ENCODE peak calls at places on chromosomes 4 and X, in six cellular contexts. T, W, X, P, L and U are unnamed samples.

GRCh38 chr4:177117256-177117655 is 192.4 kb upstream of the NEIL3 start:
- DNase-seq in P (peak; percentile 11), T (no peak), L (peak; percentile 4), W (no peak), X (no peak), U (no peak)

GRCh38 chr4:153522800-153523089 is 56.6 kb downstream of the TMEM131L start:
- DNase-seq in T (no peak), P (no peak), W (no peak), X (no peak), L (no peak), U (no peak)

GRCh38 chr4:40916880-40917279 is 167.1 kb downstream of the NSUN7 start:
- DNase-seq in L (peak; percentile 14), X (no peak), P (peak; percentile 81), T (no peak), W (no peak), U (no peak)

GRCh38 chr4:48139688-48140087 is 5.6 kb upstream of the TXK start:
- DNase-seq in X (no peak), L (no peak), P (no peak), T (no peak), W (no peak), U (peak; percentile 32)

GRCh38 chr4:113610542-113610941 is 151.0 kb downstream of the CAMK2D start:
- DNase-seq in W (no peak), L (no peak), P (no peak), T (no peak), X (no peak), U (no peak)

GRCh38 chr4:138910914-138911336 is 104.7 kb upstream of the NOCT start:
- DNase-seq in X (peak; percentile 82), L (peak; percentile 29), W (peak; percentile 92), T (no peak), P (peak; percentile 24), U (peak; percentile 81)

GRCh38 chr4:87093443-87094123 is 126.8 kb downstream of the KLHL8 start:
- DNase-seq in W (no peak), T (no peak), L (peak; percentile 45), X (no peak), P (peak; percentile 34), U (peak; percentile 63)

GRCh38 chrX:39836802-39837420 is 260.8 kb downstream of the BCOR start:
- DNase-seq in P (no peak), X (no peak), T (no peak), L (no peak), W (no peak), U (no peak)

GRCh38 chrX:71928856-71929255 is 18.2 kb downstream of the NHSL2 start:
- DNase-seq in X (no peak), W (no peak), P (no peak), L (no peak), T (no peak), U (no peak)

GRCh38 chr4:141047228-141047884 is 85.9 kb downstream of the RNF150 start:
- DNase-seq in X (no peak), L (no peak), W (no peak), P (no peak), T (no peak), U (peak; percentile 1)

GRCh38 chr4:47270226-47270888 is 193.1 kb downstream of the COMMD8 start:
- DNase-seq in P (no peak), W (no peak), X (no peak), T (no peak), L (no peak), U (no peak)

GRCh38 chr4:155973639-155974475 is 20.2 kb upstream of the CTSO start:
- DNase-seq in W (no peak), X (no peak), P (no peak), T (no peak), L (no peak), U (peak; percentile 35)

GRCh38 chr4:66160606-66161005 is 490.3 kb upstream of the EPHA5 start:
- DNase-seq in T (no peak), X (no peak), W (no peak), P (no peak), L (no peak), U (peak; percentile 63)

GRCh38 chr4:156638332-156638731 is 333.3 kb downstream of the PDGFC start:
- DNase-seq in X (no peak), T (no peak), P (no peak), L (no peak), W (no peak), U (peak; percentile 68)

GRCh38 chr4:72302981-72303704 is 265.9 kb downstream of the ADAMTS3 start:
- DNase-seq in W (no peak), X (no peak), L (peak; percentile 58), P (peak; percentile 58), T (no peak), U (peak; percentile 62)

GRCh38 chr4:140156529-140157171 is 2.7 kb upstream of the MAML3 start:
- DNase-seq in T (no peak), L (no peak), W (no peak), P (no peak), X (no peak), U (no peak)

GRCh38 chr4:76611164-76611563 is 176.1 kb downstream of the SHROOM3 start:
- DNase-seq in X (no peak), W (no peak), T (no peak), P (no peak), L (no peak), U (peak; percentile 92)

GRCh38 chr4:4673070-4673469 is 131.2 kb upstream of the STX18 start:
- DNase-seq in W (peak; percentile 87), T (no peak), L (peak; percentile 31), P (peak; percentile 100), X (no peak), U (peak; percentile 38)

GRCh38 chrX:15236146-15236545 is 33.7 kb downstream of the ASB9 start:
- DNase-seq in W (no peak), L (no peak), P (no peak), T (no peak), X (no peak), U (no peak)

GRCh38 chr4:136526517-136526916 is 1005.8 kb downstream of the PCDH18 start:
- DNase-seq in X (no peak), L (no peak), T (no peak), P (no peak), W (no peak), U (no peak)

GRCh38 chr4:34193451-34194154 is 2050.7 kb downstream of the ARAP2 start:
- DNase-seq in W (no peak), P (no peak), L (no peak), X (no peak), T (no peak), U (peak; percentile 63)

GRCh38 chrX:51798701-51799100 is 55.5 kb downstream of the GSPT2 start:
- DNase-seq in P (no peak), X (no peak), W (no peak), T (no peak), L (no peak), U (no peak)

GRCh38 chr4:80035336-80035735 is 37.7 kb downstream of the ANTXR2 start:
- DNase-seq in X (no peak), L (no peak), W (no peak), P (no peak), T (no peak), U (no peak)

GRCh38 chr4:53788011-53788410 is 196.7 kb upstream of the LNX1 start:
- DNase-seq in L (no peak), T (no peak), X (no peak), W (no peak), P (no peak), U (no peak)

DNA sequence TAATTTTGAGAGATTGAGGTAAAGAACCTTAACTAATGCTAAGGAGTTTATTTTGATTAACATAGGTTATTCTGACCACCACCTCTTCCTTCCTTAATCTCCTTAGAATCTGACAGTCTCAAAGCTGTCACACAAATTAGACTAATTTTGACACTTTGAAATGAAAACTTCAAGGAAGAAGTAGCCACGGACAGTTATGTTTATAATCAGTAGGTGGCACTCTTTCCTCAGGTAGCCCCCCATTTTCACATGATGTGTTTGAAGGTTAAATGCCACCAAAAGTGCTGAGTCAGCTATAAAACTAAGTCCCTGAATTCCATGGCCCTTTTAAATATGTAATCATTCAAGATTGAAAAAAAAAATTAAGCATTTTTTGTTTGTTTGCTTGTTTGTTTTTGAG is 22.4 kb downstream of the TMEM33 start:
- DNase-seq in P (no peak), W (no peak), T (no peak), X (no peak), L (no peak), U (no peak)
- TF ChIP-seq CTCF in P (peak; percentile 32), W (no peak), T (no peak), X (no peak), L (peak; percentile 47), U (no peak)

GRCh38 chrX:97597954-97598353 is 714.2 kb downstream of the RPA4 start:
- DNase-seq in X (no peak), P (no peak), T (no peak), L (no peak), W (no peak), U (no peak)
- TF ChIP-seq CTCF in X (no peak), P (no peak), T (no peak), L (no peak), W (no peak), U (no peak)

DNA sequence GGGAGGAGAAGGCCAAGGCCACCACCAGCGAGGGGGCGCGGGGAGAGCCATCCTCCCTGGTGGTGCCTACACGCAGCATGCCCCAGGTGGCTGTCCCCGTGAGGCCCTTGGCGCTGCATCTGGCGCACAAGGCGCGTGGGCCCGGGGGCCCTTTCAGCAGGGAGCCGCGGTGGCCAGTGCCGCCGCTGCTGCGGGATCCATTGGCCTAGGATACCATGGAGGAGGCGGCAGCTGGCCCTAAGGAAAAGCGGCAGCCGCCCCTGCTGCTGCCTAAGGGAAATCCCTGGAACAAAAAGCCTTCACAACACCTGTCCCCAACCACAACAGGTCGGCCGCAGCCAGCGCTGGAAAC is 1059.6 kb downstream of the TECRL start:
- DNase-seq in X (no peak), L (no peak), W (no peak), T (no peak), P (no peak), U (no peak)
- TF ChIP-seq CTCF in X (no peak), L (no peak), W (no peak), T (no peak), P (no peak), U (no peak)

GRCh38 chrX:111008126-111008525 is 87.9 kb upstream of the PAK3 start:
- DNase-seq in X (no peak), W (no peak), T (no peak), P (no peak), L (no peak), U (no peak)
- TF ChIP-seq CTCF in X (no peak), W (no peak), T (no peak), P (no peak), L (no peak), U (no peak)

DNA sequence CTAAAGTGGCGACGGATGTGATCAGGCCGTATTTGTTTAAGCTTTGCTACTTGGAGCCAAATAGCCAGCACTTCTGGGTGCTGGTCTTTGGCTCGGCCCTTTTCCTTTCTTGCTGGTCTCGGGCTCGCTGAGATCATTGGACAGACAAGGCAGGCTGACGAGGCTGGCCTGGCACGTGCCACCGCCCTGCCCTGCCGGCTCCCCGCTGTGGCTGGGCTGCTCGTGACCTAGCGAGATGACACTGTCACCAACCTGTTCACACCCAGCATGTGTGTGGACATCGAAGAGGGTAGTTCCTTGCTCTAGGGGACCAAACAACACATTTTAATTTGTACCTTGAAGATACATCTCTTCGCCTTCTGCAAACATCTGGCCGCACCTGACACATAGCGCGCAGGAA is 98.0 kb downstream of the ABLIM2 start:
- DNase-seq in L (no peak), X (no peak), T (no peak), W (no peak), P (no peak), U (no peak)
- TF ChIP-seq CTCF in L (no peak), X (no peak), T (no peak), W (no peak), P (no peak), U (no peak)